ENCODE peak calls at places on chromosome 14, in ten cellular contexts. One of them, this sample, is unnamed.

GRCh38 chr14:81269100-81269978 is 48.6 kb upstream of the GTF2A1 start:
- DNase-seq in HFF-Myc: peak
- DNase-seq in Panc1: peak
- DNase-seq in fibroblast of mammary gland: peak
- DNase-seq in epithelial cell of esophagus: peak
- DNase-seq in NB4: peak
- DNase-seq in WERI-Rb-1: no peak
- DNase-seq in left ventricle myocardium inferior: no peak
- DNase-seq in mucosa of descending colon: no peak
- DNase-seq in cardiac muscle cell: peak
- DNase-seq in this sample: peak

GRCh38 chr14:72535485-72535884 is 358.4 kb downstream of the DPF3 start:
- DNase-seq in HFF-Myc: no peak
- DNase-seq in Panc1: no peak
- DNase-seq in fibroblast of mammary gland: no peak
- DNase-seq in epithelial cell of esophagus: no peak
- DNase-seq in NB4: peak
- DNase-seq in WERI-Rb-1: no peak
- DNase-seq in left ventricle myocardium inferior: no peak
- DNase-seq in mucosa of descending colon: no peak
- DNase-seq in cardiac muscle cell: no peak
- DNase-seq in this sample: no peak

GRCh38 chr14:33842299-33842698 is 108.6 kb downstream of the EGLN3 start:
- DNase-seq in HFF-Myc: no peak
- DNase-seq in Panc1: no peak
- DNase-seq in fibroblast of mammary gland: no peak
- DNase-seq in epithelial cell of esophagus: peak
- DNase-seq in NB4: no peak
- DNase-seq in WERI-Rb-1: no peak
- DNase-seq in left ventricle myocardium inferior: no peak
- DNase-seq in mucosa of descending colon: no peak
- DNase-seq in cardiac muscle cell: no peak
- DNase-seq in this sample: no peak

GRCh38 chr14:94936901-94937321 is 167.0 kb upstream of the GSC start:
- DNase-seq in HFF-Myc: no peak
- DNase-seq in Panc1: no peak
- DNase-seq in fibroblast of mammary gland: no peak
- DNase-seq in epithelial cell of esophagus: no peak
- DNase-seq in NB4: no peak
- DNase-seq in WERI-Rb-1: peak
- DNase-seq in left ventricle myocardium inferior: peak
- DNase-seq in mucosa of descending colon: no peak
- DNase-seq in cardiac muscle cell: no peak
- DNase-seq in this sample: peak

GRCh38 chr14:61963926-61964325 is 201.7 kb downstream of the SNAPC1 start:
- DNase-seq in HFF-Myc: no peak
- DNase-seq in Panc1: no peak
- DNase-seq in fibroblast of mammary gland: no peak
- DNase-seq in epithelial cell of esophagus: peak
- DNase-seq in NB4: no peak
- DNase-seq in WERI-Rb-1: no peak
- DNase-seq in left ventricle myocardium inferior: no peak
- DNase-seq in mucosa of descending colon: no peak
- DNase-seq in cardiac muscle cell: no peak
- DNase-seq in this sample: no peak

GRCh38 chr14:61368061-61368710 is 46.8 kb downstream of the PRKCH start:
- DNase-seq in HFF-Myc: no peak
- DNase-seq in Panc1: no peak
- DNase-seq in fibroblast of mammary gland: no peak
- DNase-seq in epithelial cell of esophagus: peak
- DNase-seq in NB4: no peak
- DNase-seq in WERI-Rb-1: no peak
- DNase-seq in left ventricle myocardium inferior: no peak
- DNase-seq in mucosa of descending colon: no peak
- DNase-seq in cardiac muscle cell: no peak
- DNase-seq in this sample: no peak

GRCh38 chr14:102736956-102737355 is 40.3 kb upstream of the TRAF3 start:
- DNase-seq in HFF-Myc: no peak
- DNase-seq in Panc1: no peak
- DNase-seq in fibroblast of mammary gland: no peak
- DNase-seq in epithelial cell of esophagus: no peak
- DNase-seq in NB4: no peak
- DNase-seq in WERI-Rb-1: no peak
- DNase-seq in left ventricle myocardium inferior: no peak
- DNase-seq in mucosa of descending colon: no peak
- DNase-seq in cardiac muscle cell: no peak
- DNase-seq in this sample: no peak

GRCh38 chr14:51472881-51473280 is 178.8 kb upstream of the FRMD6 start:
- DNase-seq in HFF-Myc: peak
- DNase-seq in Panc1: no peak
- DNase-seq in fibroblast of mammary gland: peak
- DNase-seq in epithelial cell of esophagus: peak
- DNase-seq in NB4: no peak
- DNase-seq in WERI-Rb-1: peak
- DNase-seq in left ventricle myocardium inferior: no peak
- DNase-seq in mucosa of descending colon: no peak
- DNase-seq in cardiac muscle cell: no peak
- DNase-seq in this sample: no peak

GRCh38 chr14:53872551-53873188 is 84.0 kb downstream of the BMP4 start:
- DNase-seq in HFF-Myc: no peak
- DNase-seq in Panc1: no peak
- DNase-seq in fibroblast of mammary gland: no peak
- DNase-seq in epithelial cell of esophagus: no peak
- DNase-seq in NB4: no peak
- DNase-seq in WERI-Rb-1: no peak
- DNase-seq in left ventricle myocardium inferior: no peak
- DNase-seq in mucosa of descending colon: no peak
- DNase-seq in cardiac muscle cell: no peak
- DNase-seq in this sample: peak

GRCh38 chr14:29462271-29462670 is 465.4 kb downstream of the PRKD1 start:
- DNase-seq in HFF-Myc: no peak
- DNase-seq in Panc1: no peak
- DNase-seq in fibroblast of mammary gland: no peak
- DNase-seq in epithelial cell of esophagus: no peak
- DNase-seq in NB4: no peak
- DNase-seq in WERI-Rb-1: no peak
- DNase-seq in left ventricle myocardium inferior: no peak
- DNase-seq in mucosa of descending colon: no peak
- DNase-seq in cardiac muscle cell: no peak
- DNase-seq in this sample: no peak

GRCh38 chr14:68295316-68295816 is 475.8 kb downstream of the RAD51B start:
- DNase-seq in HFF-Myc: no peak
- DNase-seq in Panc1: no peak
- DNase-seq in fibroblast of mammary gland: no peak
- DNase-seq in epithelial cell of esophagus: no peak
- DNase-seq in NB4: no peak
- DNase-seq in WERI-Rb-1: peak
- DNase-seq in left ventricle myocardium inferior: peak
- DNase-seq in mucosa of descending colon: peak
- DNase-seq in cardiac muscle cell: peak
- DNase-seq in this sample: no peak

GRCh38 chr14:105155681-105156413 is 12.7 kb downstream of the JAG2 start:
- DNase-seq in HFF-Myc: no peak
- DNase-seq in Panc1: no peak
- DNase-seq in fibroblast of mammary gland: no peak
- DNase-seq in epithelial cell of esophagus: no peak
- DNase-seq in NB4: no peak
- DNase-seq in WERI-Rb-1: no peak
- DNase-seq in left ventricle myocardium inferior: no peak
- DNase-seq in mucosa of descending colon: peak
- DNase-seq in cardiac muscle cell: no peak
- DNase-seq in this sample: no peak

GRCh38 chr14:60647081-60647836 is 2.0 kb downstream of the SIX1 start:
- DNase-seq in HFF-Myc: no peak
- DNase-seq in Panc1: no peak
- DNase-seq in fibroblast of mammary gland: peak
- DNase-seq in epithelial cell of esophagus: peak
- DNase-seq in NB4: peak
- DNase-seq in WERI-Rb-1: no peak
- DNase-seq in left ventricle myocardium inferior: no peak
- DNase-seq in mucosa of descending colon: peak
- DNase-seq in cardiac muscle cell: no peak
- DNase-seq in this sample: no peak

GRCh38 chr14:35296505-35296904 is 4.3 kb downstream of the PSMA6 start:
- DNase-seq in HFF-Myc: no peak
- DNase-seq in Panc1: no peak
- DNase-seq in fibroblast of mammary gland: no peak
- DNase-seq in epithelial cell of esophagus: no peak
- DNase-seq in NB4: no peak
- DNase-seq in WERI-Rb-1: no peak
- DNase-seq in left ventricle myocardium inferior: no peak
- DNase-seq in mucosa of descending colon: no peak
- DNase-seq in cardiac muscle cell: no peak
- DNase-seq in this sample: no peak

GRCh38 chr14:50000215-50001145 is 107.6 kb downstream of the ARF6 start:
- DNase-seq in HFF-Myc: peak
- DNase-seq in Panc1: no peak
- DNase-seq in fibroblast of mammary gland: peak
- DNase-seq in epithelial cell of esophagus: peak
- DNase-seq in NB4: peak
- DNase-seq in WERI-Rb-1: peak
- DNase-seq in left ventricle myocardium inferior: peak
- DNase-seq in mucosa of descending colon: peak
- DNase-seq in cardiac muscle cell: peak
- DNase-seq in this sample: peak

GRCh38 chr14:103021817-103022668 is 35.3 kb downstream of the CDC42BPB start:
- DNase-seq in HFF-Myc: no peak
- DNase-seq in Panc1: no peak
- DNase-seq in fibroblast of mammary gland: peak
- DNase-seq in epithelial cell of esophagus: peak
- DNase-seq in NB4: no peak
- DNase-seq in WERI-Rb-1: no peak
- DNase-seq in left ventricle myocardium inferior: no peak
- DNase-seq in mucosa of descending colon: no peak
- DNase-seq in cardiac muscle cell: no peak
- DNase-seq in this sample: no peak

GRCh38 chr14:70921669-70922068 is 14.4 kb downstream of the PCNX1 start:
- DNase-seq in HFF-Myc: no peak
- DNase-seq in Panc1: no peak
- DNase-seq in fibroblast of mammary gland: no peak
- DNase-seq in epithelial cell of esophagus: peak
- DNase-seq in NB4: no peak
- DNase-seq in WERI-Rb-1: no peak
- DNase-seq in left ventricle myocardium inferior: no peak
- DNase-seq in mucosa of descending colon: no peak
- DNase-seq in cardiac muscle cell: no peak
- DNase-seq in this sample: peak
- H3K4me3 ChIP-seq in HFF-Myc: no peak
- H3K4me3 ChIP-seq in Panc1: no peak
- H3K4me3 ChIP-seq in fibroblast of mammary gland: no peak
- H3K4me3 ChIP-seq in epithelial cell of esophagus: no peak
- H3K4me3 ChIP-seq in NB4: no peak
- H3K4me3 ChIP-seq in WERI-Rb-1: no peak
- H3K4me3 ChIP-seq in left ventricle myocardium inferior: no peak
- H3K4me3 ChIP-seq in mucosa of descending colon: no peak
- H3K4me3 ChIP-seq in cardiac muscle cell: no peak
- H3K4me3 ChIP-seq in this sample: no peak

DNA sequence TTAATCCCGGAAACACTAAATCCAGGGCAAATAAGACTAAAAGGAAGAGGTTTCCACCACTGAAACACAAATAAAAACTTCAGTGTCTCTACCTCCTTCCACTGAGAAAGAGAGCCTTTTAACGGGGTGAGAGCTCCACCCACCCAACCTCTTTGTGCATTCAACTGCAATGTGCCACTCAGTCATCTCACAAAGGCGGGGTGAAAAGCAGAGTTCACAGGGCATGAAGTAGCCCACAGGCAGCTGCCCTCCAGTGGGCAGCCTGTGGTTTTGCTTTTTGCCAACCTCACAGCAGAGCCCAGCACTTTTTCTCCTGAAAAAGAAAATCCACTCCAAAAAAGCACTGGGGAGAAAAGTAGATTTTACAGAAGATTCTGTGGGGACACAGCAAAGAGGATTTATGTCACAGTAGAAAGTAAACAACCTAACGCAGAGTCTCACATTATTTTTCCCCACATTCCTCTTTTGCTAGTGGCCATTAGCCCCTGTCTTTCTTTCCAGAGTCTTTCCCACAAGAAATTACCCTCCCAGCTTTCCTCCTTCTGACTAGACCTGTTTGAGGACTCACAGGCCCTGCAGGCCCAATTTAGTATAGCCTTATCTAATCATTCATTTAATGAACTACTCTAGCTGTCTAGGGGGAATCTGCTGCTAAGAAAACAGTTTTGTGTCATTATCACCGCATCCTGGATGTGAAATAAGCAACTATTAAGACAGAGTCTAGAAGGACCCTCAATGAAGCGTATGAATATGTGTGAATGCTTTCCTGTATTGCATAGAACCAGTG is 753.8 kb upstream of the FOXG1 start:
- DNase-seq in HFF-Myc: no peak
- DNase-seq in Panc1: no peak
- DNase-seq in fibroblast of mammary gland: no peak
- DNase-seq in epithelial cell of esophagus: no peak
- DNase-seq in NB4: no peak
- DNase-seq in WERI-Rb-1: no peak
- DNase-seq in left ventricle myocardium inferior: no peak
- DNase-seq in mucosa of descending colon: no peak
- DNase-seq in cardiac muscle cell: peak
- DNase-seq in this sample: no peak
- TF ChIP-seq CTCF in HFF-Myc: no peak
- TF ChIP-seq CTCF in Panc1: no peak
- TF ChIP-seq CTCF in fibroblast of mammary gland: no peak
- TF ChIP-seq CTCF in epithelial cell of esophagus: no peak
- TF ChIP-seq CTCF in NB4: no peak
- TF ChIP-seq CTCF in WERI-Rb-1: no peak
- TF ChIP-seq CTCF in left ventricle myocardium inferior: no peak
- TF ChIP-seq CTCF in mucosa of descending colon: no peak
- TF ChIP-seq CTCF in cardiac muscle cell: no peak
- TF ChIP-seq CTCF in this sample: no peak

GRCh38 chr14:93430319-93430801 is 379 bp upstream of the UNC79 start:
- DNase-seq in HFF-Myc: no peak
- DNase-seq in Panc1: no peak
- DNase-seq in fibroblast of mammary gland: peak
- DNase-seq in epithelial cell of esophagus: peak
- DNase-seq in NB4: no peak
- DNase-seq in WERI-Rb-1: peak
- DNase-seq in left ventricle myocardium inferior: no peak
- DNase-seq in mucosa of descending colon: no peak
- DNase-seq in cardiac muscle cell: peak
- DNase-seq in this sample: peak

GRCh38 chr14:93426750-93427149 is 4.0 kb upstream of the UNC79 start:
- DNase-seq in HFF-Myc: no peak
- DNase-seq in Panc1: no peak
- DNase-seq in fibroblast of mammary gland: no peak
- DNase-seq in epithelial cell of esophagus: no peak
- DNase-seq in NB4: no peak
- DNase-seq in WERI-Rb-1: no peak
- DNase-seq in left ventricle myocardium inferior: no peak
- DNase-seq in mucosa of descending colon: no peak
- DNase-seq in cardiac muscle cell: no peak
- DNase-seq in this sample: no peak

GRCh38 chr14:93430889-93431670 is at the start of gene UNC79:
- DNase-seq in HFF-Myc: no peak
- DNase-seq in Panc1: no peak
- DNase-seq in fibroblast of mammary gland: peak
- DNase-seq in epithelial cell of esophagus: peak
- DNase-seq in NB4: peak
- DNase-seq in WERI-Rb-1: peak
- DNase-seq in left ventricle myocardium inferior: no peak
- DNase-seq in mucosa of descending colon: no peak
- DNase-seq in cardiac muscle cell: peak
- DNase-seq in this sample: peak
- H3K4me3 ChIP-seq in HFF-Myc: no peak
- H3K4me3 ChIP-seq in Panc1: no peak
- H3K4me3 ChIP-seq in fibroblast of mammary gland: no peak
- H3K4me3 ChIP-seq in epithelial cell of esophagus: no peak
- H3K4me3 ChIP-seq in NB4: no peak
- H3K4me3 ChIP-seq in WERI-Rb-1: peak
- H3K4me3 ChIP-seq in left ventricle myocardium inferior: peak
- H3K4me3 ChIP-seq in mucosa of descending colon: no peak
- H3K4me3 ChIP-seq in cardiac muscle cell: peak
- H3K4me3 ChIP-seq in this sample: no peak

GRCh38 chr14:57871487-57872080 is 5.7 kb upstream of the SLC35F4 start:
- DNase-seq in HFF-Myc: peak
- DNase-seq in Panc1: peak
- DNase-seq in fibroblast of mammary gland: peak
- DNase-seq in epithelial cell of esophagus: peak
- DNase-seq in NB4: peak
- DNase-seq in WERI-Rb-1: peak
- DNase-seq in left ventricle myocardium inferior: no peak
- DNase-seq in mucosa of descending colon: no peak
- DNase-seq in cardiac muscle cell: peak
- DNase-seq in this sample: peak
- TF ChIP-seq CTCF in HFF-Myc: peak
- TF ChIP-seq CTCF in Panc1: peak
- TF ChIP-seq CTCF in fibroblast of mammary gland: peak
- TF ChIP-seq CTCF in epithelial cell of esophagus: peak
- TF ChIP-seq CTCF in NB4: peak
- TF ChIP-seq CTCF in WERI-Rb-1: peak
- TF ChIP-seq CTCF in left ventricle myocardium inferior: peak
- TF ChIP-seq CTCF in mucosa of descending colon: no peak
- TF ChIP-seq CTCF in cardiac muscle cell: peak
- TF ChIP-seq CTCF in this sample: peak